ENCODE peak calls at places on chromosomes 7 and 10, in five cellular contexts. S is GDM1, U is naive B cell, M is aorta, P is MCF 10A. H is an unnamed sample.

GRCh38 chr7:74481458-74482324 is 28.0 kb downstream of the GTF2IRD1 start:
- DNase-seq in S (no peak), U (no peak), M (no peak), P (peak; percentile 48), H (no peak)

GRCh38 chr7:157021071-157021891 is 10.8 kb upstream of the MNX1 start:
- DNase-seq in S (no peak), U (no peak), M (no peak), P (no peak), H (no peak)

GRCh38 chr7:2525931-2526630 is 6.5 kb downstream of the LFNG start:
- DNase-seq in S (no peak), U (no peak), M (no peak), P (no peak), H (no peak)

GRCh38 chr7:25389489-25390106 is 161.3 kb upstream of the NPVF start:
- DNase-seq in S (no peak), U (no peak), M (no peak), P (peak; percentile 61), H (no peak)

GRCh38 chr7:127819975-127820778 is 168.2 kb downstream of the SND1 start:
- DNase-seq in S (peak; percentile 24), U (peak; percentile 4), M (no peak), P (peak; percentile 39), H (no peak)

GRCh38 chr10:50625663-50626062 is 1.9 kb upstream of the SGMS1 start:
- DNase-seq in S (no peak), U (no peak), M (no peak), P (peak; percentile 20), H (no peak)

GRCh38 chr10:1358147-1358546 is 302.0 kb downstream of the WDR37 start:
- DNase-seq in S (no peak), U (no peak), M (no peak), P (no peak), H (no peak)

GRCh38 chr7:159027803-159028455 is 116.7 kb downstream of the VIPR2 start:
- DNase-seq in S (no peak), U (no peak), M (no peak), P (peak; percentile 69), H (no peak)

GRCh38 chr10:100319736-100320135 is 10.3 kb downstream of the PKD2L1 start:
- DNase-seq in S (no peak), U (no peak), M (no peak), P (no peak), H (no peak)

GRCh38 chr7:19623676-19624075 is 85.2 kb downstream of the POLR1F start:
- DNase-seq in S (no peak), U (no peak), M (no peak), P (no peak), H (no peak)

GRCh38 chr7:152424348-152425108 is 11.3 kb downstream of the KMT2C start:
- DNase-seq in S (no peak), U (no peak), M (no peak), P (no peak), H (no peak)

GRCh38 chr10:17343118-17343517 is 111.3 kb downstream of the ST8SIA6 start:
- DNase-seq in S (no peak), U (no peak), M (no peak), P (no peak), H (no peak)

GRCh38 chr10:86871563-86872183 is 85.7 kb downstream of the MMRN2 start:
- DNase-seq in S (no peak), U (no peak), M (no peak), P (no peak), H (no peak)

GRCh38 chr7:73699370-73700069 is 16.1 kb downstream of the BUD23 start:
- DNase-seq in S (no peak), U (no peak), M (no peak), P (no peak), H (no peak)

GRCh38 chr7:106199024-106199423 is 85.8 kb downstream of the NAMPT start:
- DNase-seq in S (no peak), U (no peak), M (no peak), P (no peak), H (no peak)

GRCh38 chr10:62259998-62260397 is 8.6 kb downstream of the RTKN2 start:
- DNase-seq in S (no peak), U (no peak), M (no peak), P (no peak), H (no peak)

H was measured in progenitor cell of endocrine pancreas.